ENCODE peak calls at places on chromosomes 2 and 18, in five cellular contexts. P, E, A, K and M are unnamed samples.

GRCh38 chr2:237060518-237061312 is 25.0 kb upstream of the COPS8 start:
- DNase-seq in P (peak), E (no peak), A (peak), K (peak), M (peak)

GRCh38 chr2:78218066-78218465 is 695.9 kb upstream of the LRRTM4 start:
- DNase-seq in P (no peak), E (no peak), A (no peak), K (no peak), M (no peak)

GRCh38 chr2:111030271-111030891 is 90.3 kb upstream of the BCL2L11 start:
- DNase-seq in P (no peak), E (no peak), A (no peak), K (no peak), M (peak)

GRCh38 chr18:41004320-41004719 is 950.7 kb upstream of the PIK3C3 start:
- DNase-seq in P (no peak), E (no peak), A (no peak), K (no peak), M (no peak)

GRCh38 chr2:27792759-27793158 is 21.2 kb downstream of the MRPL33 start:
- DNase-seq in P (peak), E (no peak), A (peak), K (no peak), M (peak)

GRCh38 chr2:215684448-215685217 is 248.8 kb upstream of the FN1 start:
- DNase-seq in P (peak), E (no peak), A (peak), K (peak), M (peak)

GRCh38 chr2:237702439-237703397 is 75.3 kb downstream of the LRRFIP1 start:
- DNase-seq in P (peak), E (peak), A (no peak), K (no peak), M (peak)

GRCh38 chr2:2845267-2845666 is 514.2 kb upstream of the MYT1L start:
- DNase-seq in P (no peak), E (no peak), A (peak), K (no peak), M (no peak)

GRCh38 chr2:142824756-142825155 is 52.7 kb upstream of the KYNU start:
- DNase-seq in P (no peak), E (no peak), A (peak), K (no peak), M (no peak)

GRCh38 chr2:172704072-172704936 is 31.3 kb upstream of the RAPGEF4 start:
- DNase-seq in P (peak), E (no peak), A (peak), K (peak), M (peak)

GRCh38 chr18:12589419-12589818 is 68.5 kb downstream of the SPIRE1 start:
- DNase-seq in P (no peak), E (no peak), A (no peak), K (no peak), M (no peak)

GRCh38 chr18:69599377-69599776 is 198.7 kb downstream of the DOK6 start:
- DNase-seq in P (no peak), E (no peak), A (no peak), K (no peak), M (no peak)

GRCh38 chr2:101251844-101252407 is 760 bp upstream of the CNOT11 start:
- DNase-seq in P (no peak), E (no peak), A (peak), K (peak), M (no peak)

DNA sequence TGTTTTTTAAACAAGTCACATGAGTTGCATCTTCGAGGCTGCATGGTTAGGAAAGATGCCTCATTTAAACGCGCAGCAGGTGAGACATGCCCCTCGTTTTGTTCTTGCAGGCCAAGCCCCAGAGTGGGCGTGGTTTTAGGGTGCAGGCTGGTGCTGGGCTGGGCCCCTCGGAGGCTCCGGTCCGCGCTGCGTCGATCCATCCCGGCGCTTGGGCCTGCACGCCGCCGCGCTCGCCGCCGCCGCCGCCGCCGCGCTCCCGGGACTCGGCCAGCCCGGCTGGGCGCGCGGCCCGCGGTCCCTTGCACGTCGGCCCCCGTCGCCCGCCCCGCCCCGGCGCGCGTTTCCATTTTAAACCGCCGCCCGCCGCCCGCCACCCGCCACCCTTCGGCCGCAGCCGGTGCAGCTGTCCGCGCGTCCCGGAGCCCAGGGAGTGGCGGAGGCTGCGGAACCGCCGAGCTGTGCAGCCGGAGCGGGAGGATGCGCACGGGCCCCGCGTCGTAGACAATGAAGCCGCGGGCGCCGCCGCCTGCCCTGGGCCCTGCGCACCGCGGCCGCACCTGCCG is 175.5 kb downstream of the AGAP1 start:
- DNase-seq in P (peak), E (peak), A (peak), K (peak), M (peak)
- H3K4me3 ChIP-seq in P (peak), E (peak), A (peak), K (peak), M (peak)

GRCh38 chr2:233418761-233419625 is 64.7 kb downstream of the DGKD start:
- DNase-seq in P (no peak), E (peak), A (peak), K (peak), M (peak)
- TF ChIP-seq CTCF in P (no peak), E (no peak), A (no peak), K (no peak), M (no peak)

GRCh38 chr18:76265375-76266225 is 229.4 kb downstream of the ZNF516 start:
- DNase-seq in P (peak), E (peak), A (no peak), K (no peak), M (peak)
- H3K4me3 ChIP-seq in P (peak), E (no peak), A (no peak), K (no peak), M (no peak)

GRCh38 chr2:48551548-48551947 is 21.6 kb downstream of the STON1 start:
- DNase-seq in P (peak), E (no peak), A (peak), K (no peak), M (peak)
- TF ChIP-seq CTCF in P (no peak), E (no peak), A (no peak), K (no peak), M (no peak)

GRCh38 chr2:191291471-191291870 is 46.3 kb downstream of the MYO1B start:
- DNase-seq in P (no peak), E (no peak), A (no peak), K (no peak), M (no peak)
- H3K4me3 ChIP-seq in P (no peak), E (no peak), A (no peak), K (no peak), M (no peak)

GRCh38 chr2:41933585-41934322 is 114.1 kb upstream of the PKDCC start:
- DNase-seq in P (peak), E (no peak), A (peak), K (peak), M (peak)
- TF ChIP-seq CTCF in P (no peak), E (no peak), A (no peak), K (no peak), M (no peak)

DNA sequence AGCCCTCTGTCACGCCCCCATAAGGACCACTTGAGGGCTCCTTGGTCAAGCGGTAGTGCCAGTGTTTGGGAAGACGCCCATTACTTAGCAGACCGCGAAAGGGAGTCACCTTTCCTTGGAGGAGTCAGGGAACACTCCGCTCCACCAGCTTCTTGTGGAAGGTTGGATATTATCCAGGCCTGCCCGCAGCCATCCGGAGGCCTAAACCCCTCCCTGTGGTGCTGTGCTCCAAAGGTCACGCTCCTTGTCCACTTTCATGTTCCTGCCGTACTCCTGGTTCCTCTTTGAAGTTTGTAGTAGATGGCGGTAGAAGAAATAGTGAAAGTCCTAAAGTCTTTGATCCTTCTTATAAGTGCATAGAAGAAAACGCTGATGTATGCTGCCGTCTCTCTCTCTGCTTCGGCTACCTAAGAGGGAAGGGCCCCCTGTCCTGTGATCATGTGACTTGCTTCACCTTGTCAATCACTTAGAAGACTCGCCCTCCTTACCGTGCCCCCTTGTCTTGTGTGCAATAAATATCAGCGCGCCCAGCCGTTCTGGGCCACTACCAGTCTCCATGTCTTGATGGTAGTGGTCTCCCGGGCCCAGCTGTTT is 1.7 kb upstream of the CATIP start:
- DNase-seq in P (no peak), E (no peak), A (no peak), K (no peak), M (no peak)
- H3K4me3 ChIP-seq in P (no peak), E (no peak), A (no peak), K (no peak), M (no peak)

DNA sequence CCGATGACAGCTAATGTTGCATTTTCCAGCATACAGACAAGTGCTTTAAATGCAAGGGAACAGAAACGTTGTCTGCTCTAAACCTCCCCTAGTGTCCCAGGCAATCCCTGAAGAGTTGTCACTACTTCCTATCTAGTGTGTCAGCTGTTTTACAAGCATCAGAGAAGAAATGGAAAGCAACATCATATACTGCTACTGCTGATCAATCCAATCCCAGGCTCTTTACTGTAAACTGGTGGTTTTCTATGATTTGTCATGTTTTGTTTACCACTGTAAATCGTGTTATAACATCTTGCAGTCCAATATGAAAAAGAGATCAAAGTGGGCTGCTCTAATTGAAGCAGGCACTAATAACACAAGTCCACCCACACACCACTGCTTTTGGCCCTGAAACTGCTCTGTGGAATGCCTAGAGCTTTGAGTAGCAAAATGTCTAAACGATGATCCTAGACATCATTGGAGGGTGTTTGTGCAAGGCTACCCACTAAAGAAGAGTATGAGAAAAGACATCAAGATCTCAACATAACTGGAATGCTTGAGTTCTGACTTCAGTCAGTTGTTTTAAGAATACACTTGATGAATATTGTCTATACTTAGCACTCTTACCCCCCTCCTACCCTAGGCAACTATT is 18.1 kb upstream of the ROCK1 start:
- DNase-seq in P (no peak), E (no peak), A (no peak), K (no peak), M (no peak)
- TF ChIP-seq CTCF in P (no peak), E (no peak), A (no peak), K (no peak), M (no peak)

DNA sequence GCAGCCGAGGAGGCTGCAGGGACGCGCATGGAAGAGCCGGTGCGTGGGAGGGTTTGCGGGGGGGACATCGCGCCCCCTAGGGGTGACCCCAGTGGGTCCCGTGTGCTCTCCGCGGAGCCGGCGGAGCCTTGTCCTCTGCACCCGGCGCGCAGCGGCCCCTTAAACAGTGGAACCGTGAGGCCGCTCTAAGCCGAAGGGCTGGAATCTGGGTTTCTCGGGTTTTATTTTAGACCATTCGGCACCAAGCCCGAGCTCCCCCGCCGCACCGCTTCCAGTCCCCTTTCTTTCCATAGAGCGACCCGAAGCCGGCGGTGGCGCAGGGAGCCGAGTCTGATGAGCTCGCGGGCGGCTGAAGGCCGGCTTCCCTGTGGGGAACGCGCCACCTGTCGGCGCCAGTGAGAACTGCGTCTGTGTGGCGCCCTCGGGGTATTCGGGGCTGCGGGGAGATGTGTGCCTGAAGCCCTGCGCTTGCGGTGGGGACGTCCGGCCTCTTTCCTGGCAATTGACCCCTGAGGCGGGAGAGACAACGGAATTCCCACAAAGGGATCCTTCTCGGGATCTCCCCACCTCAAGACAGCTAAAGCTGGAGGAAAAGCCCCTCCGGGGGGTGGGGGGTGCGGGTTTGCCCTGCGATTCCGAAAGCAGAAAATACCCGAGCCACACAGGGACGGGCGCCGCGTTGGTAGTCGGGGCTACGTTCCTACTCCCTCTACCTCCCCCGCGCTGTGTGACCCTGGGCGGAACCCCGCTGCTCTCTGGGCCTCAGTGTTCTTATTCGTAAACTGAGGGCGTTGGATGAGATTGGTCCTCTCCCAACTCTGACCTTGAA is 8.2 kb upstream of the EN1 start:
- DNase-seq in P (peak), E (peak), A (peak), K (peak), M (peak)
- H3K4me3 ChIP-seq in P (peak), E (no peak), A (peak), K (peak), M (peak)